ENCODE peak calls at places on chromosomes 11 and 22, in nine cellular contexts. I, L, J, F, O, E, D, G and X are unnamed samples.

GRCh38 chr11:62830904-62831519 is 839 bp downstream of the STX5 start:
- DNase-seq in I (peak; percentile 34), L (no peak), J (no peak), F (no peak), O (no peak), E (no peak), D (peak; percentile 50), G (no peak), X (no peak)

GRCh38 chr11:35276396-35276795 is 137.4 kb downstream of the CD44 start:
- DNase-seq in I (no peak), L (peak; percentile 39), J (no peak), F (no peak), O (peak; percentile 98), E (no peak), D (no peak), G (no peak), X (no peak)

GRCh38 chr11:68989936-68990606 is 9.3 kb upstream of the MRGPRD start:
- DNase-seq in I (no peak), L (no peak), J (no peak), F (peak; percentile 12), O (no peak), E (no peak), D (no peak), G (no peak), X (peak; percentile 54)

GRCh38 chr11:19458231-19458630 is 217.5 kb upstream of the E2F8 start:
- DNase-seq in I (no peak), L (no peak), J (no peak), F (no peak), O (no peak), E (no peak), D (no peak), G (no peak), X (no peak)

GRCh38 chr11:62649486-62649885 is 3.1 kb upstream of the GANAB start:
- DNase-seq in I (no peak), L (no peak), J (no peak), F (no peak), O (no peak), E (no peak), D (no peak), G (no peak), X (no peak)

GRCh38 chr11:35056391-35057093 is 82.4 kb upstream of the CD44 start:
- DNase-seq in I (no peak), L (peak; percentile 28), J (no peak), F (no peak), O (peak; percentile 86), E (no peak), D (no peak), G (no peak), X (no peak)

GRCh38 chr11:7572001-7572712 is 58.4 kb downstream of the PPFIBP2 start:
- DNase-seq in I (no peak), L (peak; percentile 34), J (no peak), F (no peak), O (no peak), E (no peak), D (no peak), G (no peak), X (peak; percentile 66)

GRCh38 chr11:123547180-123547579 is 107.2 kb downstream of the SCN3B start:
- DNase-seq in I (no peak), L (no peak), J (no peak), F (no peak), O (no peak), E (no peak), D (no peak), G (no peak), X (no peak)

GRCh38 chr22:49380828-49381114 is 446.9 kb downstream of the BRD1 start:
- DNase-seq in I (no peak), L (no peak), J (no peak), F (no peak), O (no peak), E (no peak), D (no peak), G (no peak), X (peak; percentile 16)

GRCh38 chr22:45934168-45934564 is 42.8 kb downstream of the WNT7B start:
- DNase-seq in I (no peak), L (no peak), J (no peak), F (no peak), O (no peak), E (no peak), D (no peak), G (no peak), X (no peak)

GRCh38 chr22:45933503-45934167 is 43.3 kb downstream of the WNT7B start:
- DNase-seq in I (no peak), L (no peak), J (no peak), F (no peak), O (no peak), E (no peak), D (no peak), G (no peak), X (no peak)

GRCh38 chr22:45932066-45932465 is 44.9 kb downstream of the WNT7B start:
- DNase-seq in I (no peak), L (no peak), J (no peak), F (no peak), O (no peak), E (no peak), D (no peak), G (no peak), X (peak; percentile 26)

GRCh38 chr22:45935573-45935972 is 41.4 kb downstream of the WNT7B start:
- DNase-seq in I (no peak), L (no peak), J (no peak), F (no peak), O (no peak), E (no peak), D (no peak), G (no peak), X (no peak)

GRCh38 chr22:45934659-45935341 is 42.2 kb downstream of the WNT7B start:
- DNase-seq in I (no peak), L (peak; percentile 91), J (no peak), F (no peak), O (peak; percentile 98), E (no peak), D (no peak), G (peak; percentile 67), X (peak; percentile 77)
- H3K4me3 ChIP-seq in I (no peak overlapping the region), L (peak overlapping the region; percentile 1), J (no peak overlapping the region), F (no peak overlapping the region), O (no peak overlapping the region), E (no peak overlapping the region), D (no peak overlapping the region), G (peak overlapping the region; percentile 26), X (no peak overlapping the region)

DNA sequence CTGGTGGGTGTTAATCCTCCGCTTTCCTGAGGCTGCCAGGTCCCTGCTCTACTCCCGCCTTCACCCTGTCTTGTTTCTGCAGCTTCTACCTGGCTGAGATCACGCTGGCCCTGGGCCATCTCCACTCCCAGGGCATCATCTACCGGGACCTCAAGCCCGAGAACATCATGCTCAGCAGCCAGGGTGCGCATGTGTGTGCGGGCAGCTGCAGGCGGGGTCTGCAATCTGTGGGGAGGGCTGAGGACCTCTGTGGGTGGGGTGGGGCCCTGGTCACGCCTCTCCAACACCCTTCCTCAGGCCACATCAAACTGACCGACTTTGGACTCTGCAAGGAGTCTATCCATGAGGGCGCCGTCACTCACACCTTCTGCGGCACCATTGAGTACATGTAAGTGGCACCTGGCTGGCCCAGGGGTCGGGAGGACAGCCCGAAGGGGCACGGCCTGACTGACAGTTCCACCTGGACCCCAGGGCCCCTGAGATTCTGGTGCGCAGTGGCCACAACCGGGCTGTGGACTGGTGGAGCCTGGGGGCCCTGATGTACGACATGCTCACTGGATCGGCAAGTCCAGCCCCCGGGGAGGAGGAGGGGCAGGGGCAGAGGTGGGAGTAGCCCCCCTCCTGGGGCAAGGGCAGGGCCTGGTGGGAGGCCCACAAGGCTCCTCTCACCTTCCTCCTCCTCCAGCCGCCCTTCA is 4.5 kb downstream of the RPS6KB2 start:
- DNase-seq in I (no peak), L (no peak), J (no peak), F (no peak), O (no peak), E (no peak), D (no peak), G (no peak), X (no peak)
- H3K36me3 ChIP-seq in I (no peaks in the 10 kb centered on the region), L (peaks cover 36% of the 10 kb centered on the region), J (peaks cover 19% of the 10 kb centered on the region), F (peaks cover 12% of the 10 kb centered on the region), O (no peaks in the 10 kb centered on the region), E (no peaks in the 10 kb centered on the region), D (no peaks in the 10 kb centered on the region), G (peaks cover 39% of the 10 kb centered on the region), X (peaks cover 87% of the 10 kb centered on the region)

GRCh38 chr22:32646476-32646875 is 155.0 kb upstream of the TIMP3 start:
- DNase-seq in I (no peak), L (no peak), J (no peak), F (no peak), O (no peak), E (no peak), D (no peak), G (no peak), X (no peak)

GRCh38 chr22:32643246-32643645 is 158.3 kb upstream of the TIMP3 start:
- DNase-seq in I (no peak), L (no peak), J (no peak), F (no peak), O (no peak), E (no peak), D (no peak), G (no peak), X (no peak)

GRCh38 chr22:32649515-32650200 is 151.8 kb upstream of the TIMP3 start:
- DNase-seq in I (no peak), L (peak; percentile 81), J (no peak), F (no peak), O (no peak), E (peak; percentile 31), D (no peak), G (peak; percentile 18), X (peak; percentile 27)

GRCh38 chr22:32648486-32648885 is 153.0 kb upstream of the TIMP3 start:
- DNase-seq in I (no peak), L (no peak), J (no peak), F (no peak), O (no peak), E (no peak), D (no peak), G (no peak), X (no peak)

DNA sequence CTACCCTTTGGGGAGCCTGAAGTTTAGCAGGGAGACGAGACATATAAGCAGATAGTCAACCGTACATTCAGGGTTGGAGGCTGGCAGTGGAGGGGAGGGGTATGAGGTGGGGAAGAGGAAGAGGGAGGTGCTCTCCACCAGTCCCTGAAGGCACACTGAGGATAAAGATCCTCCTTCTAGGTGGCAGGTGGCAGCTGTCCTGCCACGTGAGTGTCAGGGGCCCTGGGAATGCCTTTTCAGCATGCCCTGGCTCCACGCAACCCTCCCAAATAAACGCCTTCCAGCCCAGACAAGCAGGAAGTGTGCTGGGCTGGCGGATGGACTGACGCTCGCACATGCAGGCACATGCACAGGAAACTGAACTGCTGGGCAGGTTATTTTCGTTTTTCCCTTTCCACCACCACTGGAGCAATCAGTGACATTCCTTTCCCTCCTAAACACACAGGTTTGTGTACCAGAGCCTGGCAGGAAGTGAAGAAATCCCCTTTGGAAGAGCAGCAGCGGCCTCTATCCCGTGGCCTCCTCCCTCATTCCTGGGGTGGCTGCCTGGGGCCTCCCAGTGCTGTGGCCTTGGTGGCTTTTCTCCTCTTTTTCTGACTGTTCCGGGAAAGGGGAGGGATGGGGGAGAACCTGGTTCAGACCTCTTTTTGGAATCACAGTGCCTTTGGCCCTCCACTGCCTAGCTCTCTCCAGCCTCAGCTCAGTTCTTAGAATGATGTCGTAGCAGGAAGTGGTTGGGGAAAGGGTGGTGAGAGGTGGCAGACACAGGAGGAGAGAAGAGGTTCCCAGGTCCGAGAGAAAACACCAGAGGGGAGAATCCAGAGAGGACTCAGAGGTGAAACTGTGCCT is 157.0 kb upstream of the TIMP3 start:
- DNase-seq in I (peak; percentile 44), L (peak; percentile 59), J (peak; percentile 17), F (peak; percentile 30), O (peak; percentile 93), E (peak; percentile 50), D (no peak), G (peak; percentile 25), X (no peak)
- H3K27ac ChIP-seq in I (peak overlapping the region; percentile 75), L (peak overlapping the region; percentile 9), J (peak overlapping the region; percentile 70), F (no peak overlapping the region), O (peak overlapping the region; percentile 87), E (peak overlapping the region; percentile 72), D (peak overlapping the region; percentile 57), G (no peak overlapping the region), X (peak overlapping the region; percentile 61)

GRCh38 chr11:121422675-121423074 is 29.4 kb upstream of the SORL1 start:
- DNase-seq in I (no peak), L (no peak), J (peak; percentile 43), F (no peak), O (no peak), E (no peak), D (no peak), G (no peak), X (no peak)
- H3K4me3 ChIP-seq in I (no peak overlapping the region), L (no peak overlapping the region), J (no peak overlapping the region), F (no peak overlapping the region), O (no peak overlapping the region), E (no peak overlapping the region), D (no peak overlapping the region), G (no peak overlapping the region), X (no peak overlapping the region)